ENCODE peak calls at places on chromosomes 13 and 19, in five cellular contexts. One of them, this sample, is unnamed.

GRCh38 chr13:29832899-29833298 is 17.5 kb downstream of the UBL3 start:
- DNase-seq in effector memory CD4-positive, alpha-beta T cell: no peak
- DNase-seq in PC-3: no peak
- DNase-seq in endodermal cell: no peak
- DNase-seq in psoas muscle: no peak
- DNase-seq in this sample: no peak

GRCh38 chr13:84460989-84461388 is 578.7 kb upstream of the SLITRK1 start:
- DNase-seq in PC-3: no peak
- DNase-seq in psoas muscle: no peak
- DNase-seq in endodermal cell: no peak
- DNase-seq in effector memory CD4-positive, alpha-beta T cell: no peak
- DNase-seq in this sample: no peak

GRCh38 chr13:28408235-28408848 is 86.6 kb downstream of the FLT1 start:
- DNase-seq in PC-3: no peak
- DNase-seq in psoas muscle: peak; percentile 51
- DNase-seq in endodermal cell: no peak
- DNase-seq in effector memory CD4-positive, alpha-beta T cell: no peak
- DNase-seq in this sample: peak; percentile 75

GRCh38 chr13:27264181-27264580 is 6.4 kb upstream of the RASL11A start:
- DNase-seq in effector memory CD4-positive, alpha-beta T cell: no peak
- DNase-seq in endodermal cell: no peak
- DNase-seq in PC-3: no peak
- DNase-seq in psoas muscle: no peak
- DNase-seq in this sample: peak; percentile 69

GRCh38 chr13:106561551-106562170 is 6.3 kb downstream of the ARGLU1 start:
- DNase-seq in psoas muscle: no peak
- DNase-seq in endodermal cell: no peak
- DNase-seq in PC-3: no peak
- DNase-seq in effector memory CD4-positive, alpha-beta T cell: peak; percentile 13
- DNase-seq in this sample: peak; percentile 57

GRCh38 chr13:107329991-107330390 is 762.1 kb upstream of the ARGLU1 start:
- DNase-seq in effector memory CD4-positive, alpha-beta T cell: no peak
- DNase-seq in psoas muscle: no peak
- DNase-seq in PC-3: no peak
- DNase-seq in endodermal cell: no peak
- DNase-seq in this sample: no peak

GRCh38 chr19:53903055-53903680 is 5.9 kb upstream of the CACNG7 start:
- DNase-seq in endodermal cell: peak; percentile 90
- DNase-seq in effector memory CD4-positive, alpha-beta T cell: no peak
- DNase-seq in psoas muscle: peak; percentile 10
- DNase-seq in PC-3: peak; percentile 84
- DNase-seq in this sample: peak; percentile 61

GRCh38 chr13:30364133-30364532 is 56.8 kb upstream of the KATNAL1 start:
- DNase-seq in PC-3: no peak
- DNase-seq in endodermal cell: no peak
- DNase-seq in psoas muscle: no peak
- DNase-seq in effector memory CD4-positive, alpha-beta T cell: no peak
- DNase-seq in this sample: peak; percentile 59

GRCh38 chr19:12788682-12789097 is 2.6 kb upstream of the JUNB start:
- DNase-seq in psoas muscle: peak; percentile 90
- DNase-seq in effector memory CD4-positive, alpha-beta T cell: peak; percentile 51
- DNase-seq in endodermal cell: peak; percentile 77
- DNase-seq in PC-3: peak; percentile 63
- DNase-seq in this sample: peak; percentile 81

GRCh38 chr19:23305555-23305954 is 55.4 kb upstream of the ZNF724 start:
- DNase-seq in endodermal cell: no peak
- DNase-seq in psoas muscle: no peak
- DNase-seq in PC-3: no peak
- DNase-seq in effector memory CD4-positive, alpha-beta T cell: no peak
- DNase-seq in this sample: no peak

GRCh38 chr13:41974262-41974900 is 13.5 kb upstream of the VWA8 start:
- DNase-seq in effector memory CD4-positive, alpha-beta T cell: peak; percentile 20
- DNase-seq in endodermal cell: no peak
- DNase-seq in psoas muscle: no peak
- DNase-seq in PC-3: no peak
- DNase-seq in this sample: no peak

GRCh38 chr13:36673838-36674326 is at the start of gene SERTM1:
- DNase-seq in endodermal cell: peak; percentile 93
- DNase-seq in psoas muscle: peak; percentile 40
- DNase-seq in PC-3: no peak
- DNase-seq in effector memory CD4-positive, alpha-beta T cell: no peak
- DNase-seq in this sample: peak; percentile 4

GRCh38 chr13:98999635-98999952 is 21.7 kb upstream of the DOCK9 start:
- DNase-seq in PC-3: no peak
- DNase-seq in effector memory CD4-positive, alpha-beta T cell: no peak
- DNase-seq in psoas muscle: no peak
- DNase-seq in endodermal cell: peak; percentile 21
- DNase-seq in this sample: no peak

GRCh38 chr13:75796825-75797224 is 160.7 kb downstream of the LMO7 start:
- DNase-seq in PC-3: peak; percentile 89
- DNase-seq in psoas muscle: no peak
- DNase-seq in endodermal cell: no peak
- DNase-seq in effector memory CD4-positive, alpha-beta T cell: no peak
- DNase-seq in this sample: no peak

GRCh38 chr19:38799104-38799503 is 10.1 kb downstream of the LGALS7B start:
- DNase-seq in effector memory CD4-positive, alpha-beta T cell: no peak
- DNase-seq in PC-3: peak; percentile 7
- DNase-seq in psoas muscle: peak; percentile 5
- DNase-seq in endodermal cell: no peak
- DNase-seq in this sample: peak; percentile 25

GRCh38 chr13:87497426-87497825 is 173.7 kb upstream of the SLITRK5 start:
- DNase-seq in psoas muscle: no peak
- DNase-seq in endodermal cell: no peak
- DNase-seq in PC-3: no peak
- DNase-seq in effector memory CD4-positive, alpha-beta T cell: no peak
- DNase-seq in this sample: no peak

GRCh38 chr19:21677696-21678418 is 89.5 kb downstream of the ZNF100 start:
- DNase-seq in PC-3: no peak
- DNase-seq in endodermal cell: no peak
- DNase-seq in psoas muscle: no peak
- DNase-seq in effector memory CD4-positive, alpha-beta T cell: no peak
- DNase-seq in this sample: no peak

GRCh38 chr13:29859971-29860370 is 9.6 kb upstream of the UBL3 start:
- DNase-seq in endodermal cell: no peak
- DNase-seq in PC-3: peak; percentile 54
- DNase-seq in psoas muscle: no peak
- DNase-seq in effector memory CD4-positive, alpha-beta T cell: no peak
- DNase-seq in this sample: peak; percentile 39

GRCh38 chr19:42018503-42019193 is 24.6 kb upstream of the ATP1A3 start:
- DNase-seq in endodermal cell: no peak
- DNase-seq in psoas muscle: no peak
- DNase-seq in PC-3: peak; percentile 23
- DNase-seq in effector memory CD4-positive, alpha-beta T cell: no peak
- DNase-seq in this sample: no peak

GRCh38 chr13:63344711-63345110 is 1929.1 kb upstream of the PCDH20 start:
- DNase-seq in PC-3: no peak
- DNase-seq in endodermal cell: no peak
- DNase-seq in psoas muscle: no peak
- DNase-seq in effector memory CD4-positive, alpha-beta T cell: no peak
- DNase-seq in this sample: no peak

GRCh38 chr19:39428309-39429112 is 7.2 kb downstream of the RPS16 start:
- DNase-seq in effector memory CD4-positive, alpha-beta T cell: no peak
- DNase-seq in psoas muscle: peak; percentile 83
- DNase-seq in endodermal cell: peak; percentile 97
- DNase-seq in PC-3: no peak
- DNase-seq in this sample: peak; percentile 96

GRCh38 chr19:42255766-42256750 is 1.1 kb upstream of the ERF start:
- DNase-seq in PC-3: peak; percentile 32
- DNase-seq in endodermal cell: peak; percentile 84
- DNase-seq in psoas muscle: peak; percentile 79
- DNase-seq in effector memory CD4-positive, alpha-beta T cell: no peak
- DNase-seq in this sample: peak; percentile 68

GRCh38 chr19:49157445-49158224 is at the start of gene TRPM4:
- DNase-seq in endodermal cell: peak; percentile 98
- DNase-seq in psoas muscle: peak; percentile 96
- DNase-seq in PC-3: peak; percentile 96
- DNase-seq in effector memory CD4-positive, alpha-beta T cell: no peak
- DNase-seq in this sample: peak; percentile 73

GRCh38 chr19:5697022-5697889 is 7.2 kb downstream of the RPL36 start:
- DNase-seq in psoas muscle: no peak
- DNase-seq in endodermal cell: peak; percentile 56
- DNase-seq in effector memory CD4-positive, alpha-beta T cell: no peak
- DNase-seq in PC-3: no peak
- DNase-seq in this sample: no peak
- H3K4me3 ChIP-seq in psoas muscle: no peak overlapping the region
- H3K4me3 ChIP-seq in endodermal cell: no peak overlapping the region
- H3K4me3 ChIP-seq in effector memory CD4-positive, alpha-beta T cell: no peak overlapping the region
- H3K4me3 ChIP-seq in PC-3: no peak overlapping the region
- H3K4me3 ChIP-seq in this sample: no peak overlapping the region

GRCh38 chr19:7292950-7293794 is 1.0 kb downstream of the INSR start:
- DNase-seq in PC-3: no peak
- DNase-seq in psoas muscle: peak; percentile 79
- DNase-seq in endodermal cell: peak; percentile 70
- DNase-seq in effector memory CD4-positive, alpha-beta T cell: no peak
- DNase-seq in this sample: no peak

GRCh38 chr19:7292352-7292949 is 1.8 kb downstream of the INSR start:
- DNase-seq in effector memory CD4-positive, alpha-beta T cell: no peak
- DNase-seq in endodermal cell: peak; percentile 51
- DNase-seq in psoas muscle: no peak
- DNase-seq in PC-3: no peak
- DNase-seq in this sample: no peak

GRCh38 chr19:7295912-7296486 is 1.8 kb upstream of the INSR start:
- DNase-seq in effector memory CD4-positive, alpha-beta T cell: no peak
- DNase-seq in endodermal cell: no peak
- DNase-seq in psoas muscle: no peak
- DNase-seq in PC-3: no peak
- DNase-seq in this sample: no peak

GRCh38 chr19:7293795-7294570 is at the start of gene INSR:
- DNase-seq in effector memory CD4-positive, alpha-beta T cell: no peak
- DNase-seq in endodermal cell: peak; percentile 95
- DNase-seq in psoas muscle: peak; percentile 95
- DNase-seq in PC-3: peak; percentile 94
- DNase-seq in this sample: peak; percentile 91

GRCh38 chr19:7294571-7295212 is 478 bp upstream of the INSR start:
- DNase-seq in effector memory CD4-positive, alpha-beta T cell: no peak
- DNase-seq in endodermal cell: peak; percentile 75
- DNase-seq in psoas muscle: peak; percentile 93
- DNase-seq in PC-3: peak; percentile 48
- DNase-seq in this sample: peak; percentile 44
- H3K4me3 ChIP-seq in effector memory CD4-positive, alpha-beta T cell: peak overlapping the region; percentile 38
- H3K4me3 ChIP-seq in endodermal cell: peak overlapping the region; percentile 77
- H3K4me3 ChIP-seq in psoas muscle: peak overlapping the region; percentile 98
- H3K4me3 ChIP-seq in PC-3: peak overlapping the region; percentile 70
- H3K4me3 ChIP-seq in this sample: peak overlapping the region; percentile 61

GRCh38 chr19:2239173-2239572 is 2.5 kb downstream of the SF3A2 start:
- DNase-seq in endodermal cell: no peak
- DNase-seq in PC-3: no peak
- DNase-seq in effector memory CD4-positive, alpha-beta T cell: no peak
- DNase-seq in psoas muscle: no peak
- DNase-seq in this sample: peak; percentile 34
- H3K4me3 ChIP-seq in endodermal cell: peak overlapping the region; percentile 91
- H3K4me3 ChIP-seq in PC-3: peak overlapping the region; percentile 98
- H3K4me3 ChIP-seq in effector memory CD4-positive, alpha-beta T cell: no peak overlapping the region
- H3K4me3 ChIP-seq in psoas muscle: peak overlapping the region; percentile 97
- H3K4me3 ChIP-seq in this sample: peak overlapping the region; percentile 80

DNA sequence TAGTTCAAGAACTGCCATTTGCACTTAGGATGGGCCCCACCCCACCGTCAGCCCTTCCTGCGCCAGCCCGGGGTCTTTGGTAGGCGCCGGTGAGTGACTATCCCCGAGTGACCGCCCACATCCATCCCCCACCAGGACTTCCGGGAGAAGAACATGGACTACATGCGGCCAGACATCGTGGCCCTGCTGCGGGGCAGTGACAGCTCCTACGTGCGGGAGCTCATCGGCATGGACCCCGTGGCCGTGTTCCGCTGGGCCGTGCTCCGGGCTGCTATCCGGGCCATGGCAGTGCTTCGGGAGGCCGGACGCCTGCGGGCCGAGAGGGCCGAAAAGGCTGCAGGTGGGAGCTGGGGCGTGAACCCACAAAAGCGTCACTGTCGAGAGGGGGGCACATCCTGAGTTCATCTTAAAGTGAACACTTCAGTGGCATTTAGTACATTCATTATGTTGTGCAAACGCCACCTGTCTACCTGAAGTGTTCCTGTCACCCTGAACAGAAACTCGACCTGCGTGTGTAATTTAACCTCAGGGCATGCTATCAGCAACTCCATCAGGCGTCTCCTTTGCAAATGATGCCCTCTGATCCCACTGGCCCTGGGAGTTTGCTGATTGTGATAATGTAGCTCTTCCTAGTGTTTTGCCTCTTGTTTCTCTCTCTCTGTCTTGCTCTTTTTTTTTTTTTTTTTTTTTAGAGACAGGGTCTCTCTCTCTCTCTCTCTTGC is 42.4 kb upstream of the USE1 start:
- DNase-seq in endodermal cell: no peak
- DNase-seq in effector memory CD4-positive, alpha-beta T cell: no peak
- DNase-seq in psoas muscle: no peak
- DNase-seq in PC-3: no peak
- DNase-seq in this sample: no peak
- H3K4me3 ChIP-seq in endodermal cell: no peak overlapping the region
- H3K4me3 ChIP-seq in effector memory CD4-positive, alpha-beta T cell: no peak overlapping the region
- H3K4me3 ChIP-seq in psoas muscle: no peak overlapping the region
- H3K4me3 ChIP-seq in PC-3: no peak overlapping the region
- H3K4me3 ChIP-seq in this sample: no peak overlapping the region

GRCh38 chr19:47417107-47417745 is 2.1 kb downstream of the MEIS3 start:
- DNase-seq in psoas muscle: no peak
- DNase-seq in effector memory CD4-positive, alpha-beta T cell: no peak
- DNase-seq in endodermal cell: no peak
- DNase-seq in PC-3: no peak
- DNase-seq in this sample: no peak
- H3K4me3 ChIP-seq in psoas muscle: no peak overlapping the region
- H3K4me3 ChIP-seq in effector memory CD4-positive, alpha-beta T cell: no peak overlapping the region
- H3K4me3 ChIP-seq in endodermal cell: peak overlapping the region; percentile 87
- H3K4me3 ChIP-seq in PC-3: no peak overlapping the region
- H3K4me3 ChIP-seq in this sample: peak overlapping the region; percentile 82

GRCh38 chr19:17266026-17266425 is 1.2 kb upstream of the BABAM1 start:
- DNase-seq in effector memory CD4-positive, alpha-beta T cell: no peak
- DNase-seq in endodermal cell: no peak
- DNase-seq in psoas muscle: no peak
- DNase-seq in PC-3: no peak
- DNase-seq in this sample: no peak

GRCh38 chr19:17263712-17264640 is 569 bp downstream of the USHBP1 start:
- DNase-seq in PC-3: no peak
- DNase-seq in endodermal cell: no peak
- DNase-seq in psoas muscle: no peak
- DNase-seq in effector memory CD4-positive, alpha-beta T cell: no peak
- DNase-seq in this sample: no peak

GRCh38 chr19:17266589-17266974 is 661 bp upstream of the BABAM1 start:
- DNase-seq in PC-3: no peak
- DNase-seq in psoas muscle: no peak
- DNase-seq in endodermal cell: no peak
- DNase-seq in effector memory CD4-positive, alpha-beta T cell: no peak
- DNase-seq in this sample: no peak

GRCh38 chr19:17262557-17262956 is 2.0 kb downstream of the USHBP1 start:
- DNase-seq in effector memory CD4-positive, alpha-beta T cell: no peak
- DNase-seq in PC-3: no peak
- DNase-seq in psoas muscle: no peak
- DNase-seq in endodermal cell: no peak
- DNase-seq in this sample: no peak

GRCh38 chr19:17264641-17264979 is at the start of gene USHBP1:
- DNase-seq in psoas muscle: peak; percentile 60
- DNase-seq in effector memory CD4-positive, alpha-beta T cell: no peak
- DNase-seq in PC-3: no peak
- DNase-seq in endodermal cell: peak; percentile 85
- DNase-seq in this sample: no peak
- H3K4me3 ChIP-seq in psoas muscle: peak within 1 kb of the TSS; percentile 52
- H3K4me3 ChIP-seq in effector memory CD4-positive, alpha-beta T cell: no peak within 1 kb of the TSS
- H3K4me3 ChIP-seq in PC-3: no peak within 1 kb of the TSS
- H3K4me3 ChIP-seq in endodermal cell: no peak within 1 kb of the TSS
- H3K4me3 ChIP-seq in this sample: no peak within 1 kb of the TSS